ENCODE peak calls at places on chromosomes 3 and 15, in eight cellular contexts. F is non-pigmented ciliary epithelial cell, L is pons, O is DMS79 treated with DMSO at 0.1 percent for 48 hours, A is ELR, Q is GM18507, M is T-helper 17 cell, H is bronchial epithelial cell. C is an unnamed sample.

GRCh38 chr15:50767332-50767861 is 1.9 kb upstream of the SPPL2A start:
- DNase-seq in F (no peak), L (no peak), O (no peak), A (no peak), Q (no peak), M (no peak), H (peak), C (no peak)

GRCh38 chr15:97929456-97930229 is 30.9 kb upstream of the ARRDC4 start:
- DNase-seq in F (no peak), L (no peak), O (no peak), A (no peak), Q (no peak), M (no peak), H (peak), C (peak)

GRCh38 chr3:187641319-187641976 is 28.7 kb downstream of the SST start:
- DNase-seq in F (no peak), L (no peak), O (peak), A (no peak), Q (no peak), M (no peak), H (no peak), C (no peak)

GRCh38 chr3:129606522-129607390 is at the start of gene PLXND1:
- DNase-seq in F (no peak), L (peak), O (no peak), A (peak), Q (no peak), M (peak), H (no peak), C (peak)

GRCh38 chr3:44918087-44918486 is 43.7 kb downstream of the TGM4 start:
- DNase-seq in F (no peak), L (no peak), O (no peak), A (no peak), Q (no peak), M (no peak), H (no peak), C (no peak)

GRCh38 chr3:81549388-81549787 is 212.1 kb downstream of the GBE1 start:
- DNase-seq in F (no peak), L (no peak), O (no peak), A (no peak), Q (no peak), M (no peak), H (no peak), C (no peak)

GRCh38 chr3:114730397-114730796 is 416.7 kb downstream of the ZBTB20 start:
- DNase-seq in F (no peak), L (no peak), O (no peak), A (no peak), Q (no peak), M (no peak), H (no peak), C (no peak)

GRCh38 chr3:29486087-29486486 is 205.2 kb downstream of the RBMS3 start:
- DNase-seq in F (peak), L (no peak), O (peak), A (peak), Q (no peak), M (no peak), H (peak), C (no peak)

GRCh38 chr15:37032091-37032775 is 68.1 kb downstream of the MEIS2 start:
- DNase-seq in F (no peak), L (no peak), O (peak), A (no peak), Q (no peak), M (no peak), H (no peak), C (no peak)

GRCh38 chr3:138560501-138560900 is 33.6 kb downstream of the CEP70 start:
- DNase-seq in F (no peak), L (no peak), O (no peak), A (no peak), Q (no peak), M (no peak), H (no peak), C (no peak)

GRCh38 chr3:57706462-57706861 is 13.6 kb upstream of the DENND6A start:
- DNase-seq in F (peak), L (no peak), O (no peak), A (peak), Q (no peak), M (no peak), H (peak), C (peak)

GRCh38 chr3:117903226-117903625 is 1131.4 kb downstream of the IGSF11 start:
- DNase-seq in F (peak), L (no peak), O (no peak), A (peak), Q (no peak), M (no peak), H (no peak), C (no peak)

GRCh38 chr3:51642462-51642861 is 28.6 kb upstream of the TEX264 start:
- DNase-seq in F (no peak), L (no peak), O (no peak), A (peak), Q (no peak), M (no peak), H (no peak), C (no peak)

GRCh38 chr3:160217675-160218074 is 7.5 kb upstream of the C3orf80 start:
- DNase-seq in F (no peak), L (no peak), O (no peak), A (no peak), Q (no peak), M (no peak), H (no peak), C (no peak)

GRCh38 chr15:66780172-66780972 is 78.3 kb downstream of the SMAD6 start:
- DNase-seq in F (peak), L (no peak), O (no peak), A (peak), Q (no peak), M (no peak), H (peak), C (peak)

GRCh38 chr3:55873523-55874254 is 386.6 kb upstream of the WNT5A start:
- DNase-seq in F (peak), L (no peak), O (no peak), A (peak), Q (no peak), M (no peak), H (peak), C (no peak)

GRCh38 chr3:150158974-150159625 is 188.4 kb upstream of the PFN2 start:
- DNase-seq in F (no peak), L (peak), O (peak), A (peak), Q (no peak), M (no peak), H (no peak), C (no peak)

GRCh38 chr3:170553788-170554620 is 31.9 kb downstream of the SLC7A14 start:
- DNase-seq in F (no peak), L (peak), O (no peak), A (peak), Q (no peak), M (no peak), H (no peak), C (no peak)

GRCh38 chr3:136547293-136547692 is 204.9 kb downstream of the STAG1 start:
- DNase-seq in F (no peak), L (no peak), O (no peak), A (peak), Q (no peak), M (no peak), H (peak), C (no peak)

GRCh38 chr3:62817678-62818077 is 57.5 kb downstream of the CADPS start:
- DNase-seq in F (no peak), L (no peak), O (no peak), A (no peak), Q (no peak), M (no peak), H (no peak), C (no peak)

GRCh38 chr3:151316267-151316991 is at the start of gene GPR87:
- DNase-seq in F (no peak), L (no peak), O (no peak), A (peak), Q (no peak), M (no peak), H (peak), C (peak)

GRCh38 chr3:169104972-169105371 is 558.5 kb downstream of the MECOM start:
- DNase-seq in F (no peak), L (no peak), O (no peak), A (peak), Q (no peak), M (no peak), H (peak), C (no peak)

GRCh38 chr3:14508966-14509795 is 31.0 kb downstream of the GRIP2 start:
- DNase-seq in F (no peak), L (no peak), O (no peak), A (peak), Q (peak), M (peak), H (peak), C (peak)

GRCh38 chr15:58666957-58667356 is 82.5 kb downstream of the ADAM10 start:
- DNase-seq in F (no peak), L (peak), O (no peak), A (peak), Q (no peak), M (no peak), H (peak), C (no peak)

GRCh38 chr15:38074029-38074428 is 139.6 kb downstream of the TMCO5A start:
- DNase-seq in F (no peak), L (peak), O (no peak), A (peak), Q (no peak), M (no peak), H (peak), C (no peak)

GRCh38 chr3:93924491-93924890 is 49.2 kb downstream of the PROS1 start:
- DNase-seq in F (no peak), L (no peak), O (no peak), A (peak), Q (no peak), M (no peak), H (no peak), C (no peak)

GRCh38 chr3:115113367-115113766 is 33.7 kb downstream of the ZBTB20 start:
- DNase-seq in F (no peak), L (no peak), O (no peak), A (no peak), Q (no peak), M (no peak), H (no peak), C (no peak)

GRCh38 chr15:59369597-59369996 is 3.1 kb downstream of the MYO1E start:
- DNase-seq in F (no peak), L (no peak), O (no peak), A (peak), Q (no peak), M (no peak), H (peak), C (no peak)

GRCh38 chr3:194573680-194574437 is 59.4 kb downstream of the TMEM44 start:
- DNase-seq in F (no peak), L (peak), O (peak), A (peak), Q (peak), M (no peak), H (peak), C (peak)

GRCh38 chr3:71973337-71974030 is 188.5 kb upstream of the PROK2 start:
- DNase-seq in F (no peak), L (peak), O (peak), A (no peak), Q (no peak), M (no peak), H (peak), C (no peak)

GRCh38 chr15:91604122-91604521 is 249.4 kb upstream of the SLCO3A1 start:
- DNase-seq in F (no peak), L (no peak), O (no peak), A (no peak), Q (no peak), M (no peak), H (no peak), C (no peak)

GRCh38 chr3:154062513-154062912 is 58.7 kb upstream of the ARHGEF26 start:
- DNase-seq in F (no peak), L (no peak), O (no peak), A (no peak), Q (no peak), M (no peak), H (no peak), C (no peak)

GRCh38 chr15:63378946-63379345 is 2.7 kb downstream of the CA12 start:
- DNase-seq in F (no peak), L (no peak), O (no peak), A (no peak), Q (no peak), M (no peak), H (no peak), C (no peak)

C was measured in small intestine.